ENCODE peak calls at places on chromosomes 3 and 15, in eight cellular contexts. F is T1000; R is ELR; S is activated effector memory CD4-positive, alpha-beta T cell treated with Interleukin-2 at 50 U/mL for 16 hours; V is NCI-H1417; T is T-helper 17 cell; O is NCI-H345; I is putamen. X is an unnamed sample.

GRCh38 chr3:3801510-3801841 is 2.2 kb downstream of the LRRN1 start:
- DNase-seq in F (no peak), R (no peak), S (no peak), V (no peak), T (no peak), O (no peak), I (no peak), X (no peak)

GRCh38 chr3:29307229-29307796 is 26.4 kb downstream of the RBMS3 start:
- DNase-seq in F (no peak), R (no peak), S (no peak), V (no peak), T (no peak), O (no peak), I (no peak), X (no peak)

GRCh38 chr3:64838150-64838735 is 150.4 kb upstream of the ADAMTS9 start:
- DNase-seq in F (no peak), R (no peak), S (no peak), V (no peak), T (no peak), O (no peak), I (no peak), X (no peak)

GRCh38 chr15:42084465-42085235 is 9.7 kb downstream of the PLA2G4D start:
- DNase-seq in F (peak), R (peak), S (peak), V (peak), T (peak), O (peak), I (no peak), X (peak)

GRCh38 chr3:11507719-11508118 is 136.0 kb downstream of the VGLL4 start:
- DNase-seq in F (no peak), R (peak), S (no peak), V (no peak), T (no peak), O (no peak), I (no peak), X (no peak)

GRCh38 chr3:128012050-128012449 is 40.2 kb upstream of the SEC61A1 start:
- DNase-seq in F (no peak), R (no peak), S (no peak), V (no peak), T (no peak), O (no peak), I (no peak), X (no peak)

GRCh38 chr15:80695099-80695910 is at the start of gene ABHD17C:
- DNase-seq in F (peak), R (peak), S (peak), V (peak), T (peak), O (peak), I (peak), X (no peak)

GRCh38 chr3:43638594-43639447 is 17.0 kb upstream of the ANO10 start:
- DNase-seq in F (peak), R (peak), S (no peak), V (no peak), T (peak), O (no peak), I (no peak), X (peak)

GRCh38 chr3:129162729-129163579 is 2.1 kb upstream of the ISY1 start:
- DNase-seq in F (no peak), R (peak), S (no peak), V (peak), T (no peak), O (no peak), I (no peak), X (no peak)

X was measured in A172.